ENCODE peak calls at places on chromosomes 6 and 20, in six cellular contexts. S, Z, Y, I, E and M are unnamed samples. For H3K27me3 and H3K4me1, the result is how much of the 10 kb centered on the place peaks cover.

GRCh38 chr20:48325656-48326433 is 502.0 kb downstream of the PREX1 start:
- DNase-seq in I (no peak), Z (no peak), S (no peak), E (no peak), Y (no peak), M (no peak)

GRCh38 chr6:11770546-11771466 is 7.8 kb downstream of the ADTRP start:
- DNase-seq in E (peak), Z (no peak), S (peak), I (peak), Y (no peak), M (peak)

GRCh38 chr20:32278199-32278643 is 770 bp downstream of the KIF3B start:
- DNase-seq in E (no peak), I (no peak), Z (no peak), Y (no peak), S (no peak), M (no peak)

GRCh38 chr20:10090588-10091166 is 55.9 kb downstream of the ANKEF1 start:
- DNase-seq in Y (no peak), Z (peak), S (peak), I (no peak), E (peak), M (peak)

GRCh38 chr6:17429381-17430061 is 36.1 kb downstream of the CAP2 start:
- DNase-seq in E (no peak), S (no peak), Z (no peak), I (no peak), Y (no peak), M (no peak)

GRCh38 chr6:1572892-1573291 is 36.8 kb upstream of the FOXC1 start:
- DNase-seq in I (no peak), S (no peak), E (no peak), Z (no peak), Y (no peak), M (no peak)

GRCh38 chr6:41716516-41717446 is 18.6 kb downstream of the TFEB start:
- DNase-seq in I (no peak), Y (no peak), S (no peak), E (no peak), Z (no peak), M (no peak)

GRCh38 chr6:54267798-54268197 is 40.4 kb upstream of the TINAG start:
- DNase-seq in Z (peak), I (no peak), Y (no peak), S (no peak), E (no peak), M (peak)

GRCh38 chr6:32944265-32944664 is 3.4 kb upstream of the HLA-DMB start:
- DNase-seq in I (no peak), E (peak), Y (peak), Z (no peak), S (no peak), M (peak)

GRCh38 chr20:54025166-54025835 is 45.1 kb downstream of the BCAS1 start:
- DNase-seq in Y (no peak), I (no peak), S (no peak), Z (no peak), E (no peak), M (no peak)

GRCh38 chr6:80126657-80127350 is 20.3 kb downstream of the BCKDHB start:
- DNase-seq in S (no peak), E (no peak), Z (no peak), I (no peak), Y (no peak), M (no peak)

GRCh38 chr6:162151050-162151658 is 576.4 kb downstream of the PRKN start:
- DNase-seq in I (no peak), Z (no peak), S (no peak), E (no peak), Y (no peak), M (no peak)

GRCh38 chr20:46715292-46715756 is 5.9 kb downstream of the SLC2A10 start:
- DNase-seq in E (peak), Y (no peak), S (peak), Z (no peak), I (peak), M (no peak)

GRCh38 chr6:21831531-21832291 is 238.2 kb downstream of the SOX4 start:
- DNase-seq in Z (no peak), S (no peak), I (no peak), E (no peak), Y (no peak), M (no peak)

GRCh38 chr20:59388402-59388801 is 88.0 kb downstream of the EDN3 start:
- DNase-seq in S (no peak), I (no peak), E (no peak), Y (no peak), Z (no peak), M (no peak)

GRCh38 chr6:167678102-167679101 is 148.3 kb upstream of the AFDN start:
- DNase-seq in S (no peak), I (no peak), E (no peak), Z (peak), Y (no peak), M (no peak)

GRCh38 chr20:3686867-3687321 is 5.1 kb upstream of the ADAM33 start:
- DNase-seq in Y (no peak), Z (no peak), S (no peak), I (no peak), E (peak), M (peak)

GRCh38 chr20:25013478-25014380 is 21.2 kb upstream of the APMAP start:
- DNase-seq in I (peak), S (no peak), Z (no peak), Y (no peak), E (peak), M (no peak)

GRCh38 chr20:23889775-23890187 is 10.2 kb upstream of the CST5 start:
- DNase-seq in Z (peak), Y (peak), E (no peak), I (peak), S (peak), M (peak)

GRCh38 chr6:104537185-104537584 is 322.5 kb downstream of the HACE1 start:
- DNase-seq in S (no peak), E (no peak), Z (no peak), I (no peak), Y (no peak), M (no peak)

GRCh38 chr6:136470044-136470443 is 80.2 kb downstream of the MAP7 start:
- DNase-seq in Y (no peak), I (no peak), E (no peak), S (no peak), Z (no peak), M (no peak)

GRCh38 chr20:62272200-62272599 is 30.6 kb upstream of the ADRM1 start:
- DNase-seq in I (no peak), Z (no peak), E (no peak), Y (no peak), S (no peak), M (no peak)

GRCh38 chr6:169266746-169267629 is 13.3 kb upstream of the THBS2 start:
- DNase-seq in Y (no peak), I (no peak), Z (no peak), E (no peak), S (no peak), M (no peak)

GRCh38 chr20:31713312-31714049 is 9.2 kb downstream of the BCL2L1 start:
- DNase-seq in Y (no peak), Z (peak), S (peak), E (peak), I (peak), M (peak)

GRCh38 chr6:155171109-155171746 is 92.6 kb upstream of the CLDN20 start:
- DNase-seq in Z (peak), I (peak), S (peak), Y (peak), E (peak), M (no peak)

GRCh38 chr6:44715925-44716324 is 328.4 kb downstream of the CDC5L start:
- DNase-seq in Y (no peak), Z (no peak), I (no peak), S (no peak), E (no peak), M (no peak)

GRCh38 chr6:132693478-132693877 is 20.4 kb downstream of the VNN1 start:
- DNase-seq in S (no peak), I (no peak), E (no peak), Y (no peak), Z (no peak), M (no peak)

GRCh38 chr6:54865091-54865631 is 18.6 kb downstream of the FAM83B start:
- DNase-seq in I (no peak), Y (no peak), S (no peak), E (no peak), Z (no peak), M (no peak)

GRCh38 chr6:155026366-155027045 is 31.4 kb downstream of the TIAM2 start:
- DNase-seq in I (peak), Z (peak), E (peak), S (peak), Y (no peak), M (no peak)

GRCh38 chr6:4384638-4385036 is 249.3 kb upstream of the ECI2 start:
- DNase-seq in I (no peak), E (no peak), Z (no peak), S (no peak), Y (no peak), M (no peak)

GRCh38 chr20:4765681-4766080 is 44.0 kb downstream of the PRND start:
- DNase-seq in I (no peak), E (no peak), S (no peak), Z (no peak), Y (no peak), M (no peak)

GRCh38 chr6:6007311-6008113 is 787 bp upstream of the NRN1 start:
- DNase-seq in Z (no peak), Y (no peak), S (no peak), E (no peak), I (peak), M (no peak)

GRCh38 chr20:61935926-61936700 is 129.6 kb downstream of the TAF4 start:
- DNase-seq in Y (no peak), I (peak), E (peak), S (no peak), Z (no peak), M (no peak)

GRCh38 chr20:58086763-58087566 is 141.5 kb downstream of the ANKRD60 start:
- DNase-seq in Y (no peak), I (peak), E (no peak), Z (peak), S (peak), M (no peak)

GRCh38 chr6:1404713-1405098 is 15.3 kb downstream of the FOXF2 start:
- DNase-seq in Y (no peak), E (no peak), S (no peak), Z (no peak), I (no peak), M (no peak)

GRCh38 chr6:139473239-139473701 is 98.8 kb upstream of the CITED2 start:
- DNase-seq in S (no peak), I (no peak), Y (no peak), Z (no peak), E (peak), M (no peak)

GRCh38 chr20:1320016-1320415 is 8.9 kb downstream of the SDCBP2 start:
- DNase-seq in Z (no peak), I (no peak), Y (no peak), E (no peak), S (no peak), M (no peak)

GRCh38 chr6:12751694-12752304 is 35.2 kb downstream of the PHACTR1 start:
- DNase-seq in S (no peak), I (peak), E (peak), Y (no peak), Z (peak), M (peak)

GRCh38 chr6:105897131-105897530 is 189.0 kb upstream of the PRDM1 start:
- DNase-seq in E (no peak), Z (no peak), S (no peak), Y (no peak), I (no peak), M (no peak)
- H3K27ac ChIP-seq in E (no peak), Z (no peak), S (no peak), Y (no peak), I (no peak), M (no peak)

GRCh38 chr6:86934365-86934764 is 3.0 kb upstream of the HTR1E start:
- DNase-seq in E (no peak), S (no peak), I (no peak), Y (no peak), Z (no peak), M (no peak)
- H3K27me3 ChIP-seq in E (under half), S (under half), I (under half), Y (under half), Z (under half), M (under half)

GRCh38 chr20:64158346-64159285 is 5.6 kb upstream of the MYT1 start:
- DNase-seq in E (no peak), I (no peak), Z (no peak), S (peak), Y (no peak), M (no peak)
- H3K4me1 ChIP-seq in E (under half), I (under half), Z (under half), S (under half), Y (under half), M (under half)

GRCh38 chr6:66897576-66897975 is 1190.5 kb upstream of the EYS start:
- DNase-seq in S (no peak), E (peak), Z (peak), I (no peak), Y (no peak), M (no peak)

GRCh38 chr6:66900081-66900770 is 1193.2 kb upstream of the EYS start:
- DNase-seq in Y (no peak), E (no peak), Z (no peak), I (no peak), S (no peak), M (no peak)

DNA sequence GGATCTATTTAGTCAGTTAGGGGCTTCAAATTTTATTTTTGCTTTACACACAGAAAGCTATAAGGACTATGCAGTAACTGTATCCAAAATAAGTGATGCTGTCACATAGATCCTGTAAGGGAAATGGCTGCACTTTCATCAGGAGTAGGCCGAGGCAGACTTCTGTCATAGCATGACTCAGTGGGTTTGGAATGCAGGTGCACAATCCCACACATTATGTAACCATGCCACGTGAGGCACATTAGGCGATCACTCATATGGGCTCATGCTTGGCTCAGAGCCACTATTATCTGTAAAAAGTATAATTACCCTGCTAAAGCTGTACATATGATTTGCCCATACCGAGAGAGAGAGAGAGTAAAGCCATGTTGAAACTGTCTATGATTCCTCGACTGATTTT is 1189.4 kb upstream of the EYS start:
- DNase-seq in I (no peak), S (no peak), Z (peak), E (no peak), Y (no peak), M (no peak)
- H3K27ac ChIP-seq in I (no peak), S (no peak), Z (no peak), E (no peak), Y (no peak), M (no peak)

DNA sequence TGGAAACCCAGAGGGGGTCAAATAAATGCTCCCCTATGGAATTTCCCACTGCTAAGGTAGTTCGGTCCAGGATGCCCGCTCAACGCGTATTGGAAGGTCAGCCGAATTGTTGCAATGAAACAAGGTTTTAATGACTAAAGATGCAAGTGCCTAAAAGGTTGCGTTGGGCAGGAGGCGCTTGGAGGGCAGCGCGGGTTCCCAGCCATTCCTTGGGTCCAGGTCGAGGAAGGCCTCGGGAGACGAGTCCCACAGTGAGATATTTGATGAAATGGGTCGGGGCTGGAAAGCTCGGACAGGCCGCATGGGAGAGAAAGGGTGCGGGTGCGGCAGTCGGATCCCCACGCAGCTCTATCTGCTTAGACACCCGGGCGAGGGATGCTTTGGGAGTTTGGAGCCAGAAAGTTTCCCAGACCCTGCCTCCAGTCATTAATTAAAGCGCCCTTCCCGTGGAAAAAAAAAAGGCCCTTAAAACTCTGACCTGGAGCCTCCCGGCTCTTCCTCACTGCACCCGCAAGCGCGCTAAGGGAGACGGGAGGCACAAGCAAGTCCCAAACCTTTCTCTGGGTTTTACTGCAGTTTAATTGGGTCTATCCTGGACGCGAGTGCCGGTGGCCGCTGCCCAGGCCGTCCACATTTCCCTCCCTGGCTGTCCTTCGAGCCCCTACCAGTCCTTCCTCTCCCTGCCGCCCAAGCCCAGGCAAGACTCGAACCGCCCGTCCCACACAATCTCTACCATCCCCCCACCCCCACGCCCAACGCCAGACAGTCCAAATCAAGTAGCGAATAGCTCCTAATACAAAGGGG is 24.2 kb downstream of the TFAP2A start:
- DNase-seq in E (no peak), I (no peak), S (no peak), Y (no peak), Z (no peak), M (no peak)
- H3K27me3 ChIP-seq in E (under half), I (under half), S (under half), Y (half or more), Z (half or more), M (under half)